ENCODE peak calls at places on chromosomes 1 and 21, in four cellular contexts. F is GM23338, T is A549, W is fibroblast of lung. X is an unnamed sample.

GRCh38 chr1:21077085-21077484 is 99.6 kb downstream of the EIF4G3 start:
- DNase-seq in F (no peak), T (no peak), W (peak), X (no peak)

GRCh38 chr1:25642710-25643109 is 26.1 kb downstream of the MAN1C1 start:
- DNase-seq in F (no peak), T (no peak), W (peak), X (no peak)

GRCh38 chr1:101846820-101847219 is 149.9 kb downstream of the OLFM3 start:
- DNase-seq in F (peak), T (no peak), W (no peak), X (no peak)

GRCh38 chr1:26225033-26225831 is 8.8 kb upstream of the CEP85 start:
- DNase-seq in F (peak), T (no peak), W (peak), X (no peak)

GRCh38 chr1:39081266-39082139 is 55.4 kb downstream of the NDUFS5 start:
- DNase-seq in F (no peak), T (no peak), W (no peak), X (no peak)

GRCh38 chr1:162502077-162502476 is 4.5 kb downstream of the UHMK1 start:
- DNase-seq in F (no peak), T (no peak), W (no peak), X (no peak)

GRCh38 chr1:245094954-245095353 is 59.8 kb upstream of the KIF26B start:
- DNase-seq in F (no peak), T (no peak), W (no peak), X (no peak)

GRCh38 chr1:27377760-27378495 is 3.3 kb upstream of the FCN3 start:
- DNase-seq in F (no peak), T (no peak), W (no peak), X (no peak)

GRCh38 chr1:159076753-159077656 is at the start of gene AIM2:
- DNase-seq in F (no peak), T (no peak), W (no peak), X (no peak)

GRCh38 chr1:185238447-185238846 is 78.6 kb downstream of the IVNS1ABP start:
- DNase-seq in F (peak), T (peak), W (peak), X (no peak)

GRCh38 chr21:46326110-46326703 is 2.3 kb downstream of the PCNT start:
- DNase-seq in F (peak), T (no peak), W (no peak), X (no peak)

GRCh38 chr1:151998611-151999362 is 5.1 kb upstream of the S100A10 start:
- DNase-seq in F (no peak), T (peak), W (no peak), X (no peak)

GRCh38 chr21:31777857-31778256 is 45.9 kb upstream of the SCAF4 start:
- DNase-seq in F (no peak), T (no peak), W (no peak), X (no peak)

GRCh38 chr21:33543505-33544129 is 779 bp downstream of the SON start:
- DNase-seq in F (no peak), T (no peak), W (no peak), X (no peak)

GRCh38 chr1:145952903-145953302 is 4.9 kb downstream of the LIX1L start:
- DNase-seq in F (no peak), T (no peak), W (no peak), X (no peak)

GRCh38 chr1:155081472-155082300 is 3.0 kb downstream of the EFNA3 start:
- DNase-seq in F (no peak), T (peak), W (no peak), X (no peak)

GRCh38 chr1:18775341-18775740 is 84.1 kb downstream of the TAS1R2 start:
- DNase-seq in F (no peak), T (no peak), W (no peak), X (no peak)

GRCh38 chr1:41648844-41649243 is 164.4 kb upstream of the EDN2 start:
- DNase-seq in F (no peak), T (no peak), W (no peak), X (no peak)

GRCh38 chr1:50417946-50418599 is 5.2 kb downstream of the DMRTA2 start:
- DNase-seq in F (peak), T (no peak), W (no peak), X (no peak)

GRCh38 chr1:68442822-68443556 is 6.8 kb downstream of the RPE65 start:
- DNase-seq in F (peak), T (peak), W (peak), X (no peak)

GRCh38 chr1:35192056-35192852 is 691 bp downstream of the SFPQ start:
- DNase-seq in F (peak), T (peak), W (peak), X (no peak)

GRCh38 chr1:41639332-41639936 is 155.0 kb upstream of the EDN2 start:
- DNase-seq in F (no peak), T (no peak), W (peak), X (no peak)

GRCh38 chr21:17536381-17536780 is 23.5 kb downstream of the CXADR start:
- DNase-seq in F (no peak), T (no peak), W (no peak), X (no peak)

GRCh38 chr1:215631489-215631888 is 64.4 kb downstream of the KCTD3 start:
- DNase-seq in F (no peak), T (peak), W (no peak), X (no peak)

GRCh38 chr1:228781161-228781771 is 46.0 kb downstream of the RHOU start:
- DNase-seq in F (peak), T (no peak), W (peak), X (no peak)

GRCh38 chr1:229842302-229843255 is 216.5 kb downstream of the URB2 start:
- DNase-seq in F (no peak), T (no peak), W (peak), X (no peak)

GRCh38 chr1:84884671-84885389 is 8.2 kb downstream of the LPAR3 start:
- DNase-seq in F (no peak), T (no peak), W (peak), X (no peak)

GRCh38 chr1:154619181-154619948 is 11.4 kb upstream of the ADAR start:
- DNase-seq in F (no peak), T (no peak), W (no peak), X (no peak)

GRCh38 chr21:32682696-32683474 is 44.9 kb downstream of the SYNJ1 start:
- DNase-seq in F (no peak), T (no peak), W (no peak), X (no peak)

DNA sequence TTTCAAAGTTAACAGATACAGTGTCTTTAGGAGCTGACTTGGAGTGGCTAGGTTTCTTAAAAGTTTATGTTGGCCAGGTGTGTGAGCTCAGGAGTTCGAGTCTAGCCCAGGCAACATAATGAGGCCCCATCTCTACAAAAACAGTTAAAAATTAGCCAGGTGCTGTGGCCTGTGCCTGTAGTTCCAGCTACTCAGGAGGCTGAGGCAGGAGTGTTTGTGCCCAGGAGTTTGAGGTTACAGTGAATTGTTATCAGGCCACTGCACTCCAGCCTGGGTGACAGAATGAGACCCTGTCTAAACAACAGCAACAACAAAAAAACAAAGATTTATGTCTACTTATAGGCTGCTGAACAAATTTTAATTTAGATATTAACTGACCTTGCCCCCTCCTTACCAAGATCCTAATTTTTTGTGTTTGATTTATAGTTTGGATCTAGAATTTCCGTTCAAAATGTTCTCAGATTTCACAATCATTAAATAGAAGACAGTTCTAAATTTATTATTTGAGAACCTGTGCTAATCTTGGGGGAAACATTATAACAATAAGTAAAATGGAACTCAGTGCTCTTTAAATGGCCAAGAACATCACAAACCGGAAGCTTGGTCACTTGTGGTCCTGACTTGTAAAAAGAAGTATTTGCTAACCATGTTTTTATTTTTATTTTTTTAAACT is 67.8 kb downstream of the POU2F1 start:
- DNase-seq in F (no peak), T (no peak), W (no peak), X (no peak)
- H3K27ac ChIP-seq in F (peak), T (no peak), W (no peak), X (no peak)

DNA sequence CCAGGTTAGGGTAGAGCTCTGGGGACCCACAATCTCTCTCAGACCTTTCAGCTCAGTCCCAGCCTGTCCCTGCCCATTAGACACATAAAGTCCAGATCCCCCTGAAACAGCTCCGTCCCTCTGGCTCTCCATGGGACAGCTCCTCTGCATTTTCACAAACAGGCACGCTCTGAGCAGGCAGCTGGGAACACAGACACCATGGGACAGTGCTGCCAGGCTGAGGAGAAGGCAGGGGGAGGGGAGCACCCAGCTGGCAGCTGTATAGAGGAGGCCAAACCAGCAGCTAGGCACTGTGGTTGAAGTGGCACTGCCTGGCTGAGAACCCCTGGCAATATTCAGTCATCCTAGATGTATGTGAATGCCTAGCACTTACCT is 2.0 kb downstream of the TMEM63A start:
- DNase-seq in F (no peak), T (no peak), W (no peak), X (no peak)
- H3K27ac ChIP-seq in F (no peak), T (no peak), W (no peak), X (no peak)

DNA sequence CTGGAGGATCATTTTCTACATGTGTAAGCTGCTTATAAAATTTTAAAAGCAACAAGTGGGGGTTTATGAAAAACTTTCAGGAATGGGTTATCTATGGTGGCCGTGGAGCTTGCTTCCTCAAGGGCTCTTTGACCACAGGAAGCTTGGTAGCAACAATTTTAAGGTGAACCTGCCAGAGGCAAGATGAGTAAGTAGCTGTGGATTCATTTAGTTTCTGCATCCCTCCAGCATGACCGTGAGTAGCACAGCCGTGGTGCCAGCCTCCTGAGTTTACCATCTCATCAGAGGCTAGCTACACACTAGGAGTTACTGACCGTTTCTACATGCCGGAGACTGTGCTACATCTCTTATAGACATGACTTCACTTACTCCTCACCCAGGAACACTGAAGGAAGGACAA is 30.0 kb upstream of the PLEKHG5 start:
- DNase-seq in F (no peak), T (no peak), W (no peak), X (no peak)
- H3K27ac ChIP-seq in F (peak), T (no peak), W (no peak), X (no peak)

GRCh38 chr1:23695667-23696066 is 4.1 kb downstream of the RPL11 start:
- DNase-seq in F (no peak), T (no peak), W (no peak), X (no peak)
- H3K27ac ChIP-seq in F (no peak), T (no peak), W (no peak), X (no peak)